ENCODE peak calls at places on chromosomes 16 and 17, in eight cellular contexts. K is right lobe of liver; G is HFF-Myc; O is activated CD4-positive, alpha-beta T cell treated with anti-CD3 and anti-CD28 coated beads for 1 hour; N is progenitor cell of endocrine pancreas; H is amygdala; S is NCI-H2107; Z is Caki2. U is an unnamed sample.

GRCh38 chr16:13306153-13306552 is 404.8 kb downstream of the SHISA9 start:
- DNase-seq in K (no peak), G (no peak), O (no peak), N (no peak), H (no peak), S (no peak), Z (no peak), U (peak; percentile 8)

GRCh38 chr17:56908061-56908542 is 5.7 kb downstream of the TRIM25 start:
- DNase-seq in K (peak; percentile 79), G (no peak), O (no peak), N (no peak), H (no peak), S (no peak), Z (peak; percentile 45), U (peak; percentile 72)

GRCh38 chr17:65166785-65167184 is 29.6 kb downstream of the RGS9 start:
- DNase-seq in K (no peak), G (no peak), O (no peak), N (no peak), H (no peak), S (no peak), Z (no peak), U (no peak)

GRCh38 chr16:23410176-23410575 is 42.8 kb downstream of the COG7 start:
- DNase-seq in K (no peak), G (no peak), O (no peak), N (no peak), H (no peak), S (no peak), Z (no peak), U (no peak)

GRCh38 chr17:49996495-49997255 is 1.7 kb upstream of the DLX3 start:
- DNase-seq in K (peak; percentile 70), G (no peak), O (peak; percentile 56), N (peak; percentile 80), H (no peak), S (peak; percentile 28), Z (peak; percentile 40), U (peak; percentile 46)

GRCh38 chr17:80848449-80849102 is 143.1 kb upstream of the CHMP6 start:
- DNase-seq in K (no peak), G (no peak), O (no peak), N (no peak), H (no peak), S (no peak), Z (no peak), U (no peak)

GRCh38 chr17:45353047-45353446 is 36.2 kb upstream of the MAP3K14 start:
- DNase-seq in K (no peak), G (no peak), O (no peak), N (no peak), H (no peak), S (no peak), Z (no peak), U (peak; percentile 28)

GRCh38 chr17:57902117-57902799 is 52.4 kb upstream of the MRPS23 start:
- DNase-seq in K (no peak), G (no peak), O (no peak), N (no peak), H (no peak), S (no peak), Z (peak; percentile 74), U (peak; percentile 85)